ENCODE peak calls at places on chromosomes 3 and 15, in five cellular contexts. L, D, J, X and R are unnamed samples.

GRCh38 chr3:115403791-115404190 is 219.5 kb upstream of the GAP43 start:
- DNase-seq in L (no peak), X (no peak), D (no peak), J (no peak), R (no peak)

GRCh38 chr3:161950318-161950717 is 453.7 kb downstream of the OTOL1 start:
- DNase-seq in D (no peak), L (no peak), J (no peak), X (no peak), R (no peak)

GRCh38 chr15:51192560-51193280 is 98.0 kb upstream of the TNFAIP8L3 start:
- DNase-seq in L (peak), D (peak), J (peak), X (peak), R (peak)

GRCh38 chr3:37546876-37547275 is 314.8 kb upstream of the CTDSPL start:
- DNase-seq in D (no peak), L (no peak), X (no peak), J (no peak), R (peak)

GRCh38 chr15:51093488-51093864 is 1.2 kb downstream of the TNFAIP8L3 start:
- DNase-seq in J (no peak), L (no peak), X (no peak), D (no peak), R (no peak)

GRCh38 chr15:82890338-82891024 is 62.0 kb downstream of the HOMER2 start:
- DNase-seq in X (no peak), J (no peak), L (no peak), D (no peak), R (no peak)

GRCh38 chr15:69953816-69954215 is 143.9 kb downstream of the TLE3 start:
- DNase-seq in X (no peak), J (no peak), D (no peak), L (no peak), R (no peak)

GRCh38 chr3:40848411-40848810 is 323.7 kb downstream of the ZNF621 start:
- DNase-seq in L (no peak), X (no peak), D (no peak), J (no peak), R (no peak)

GRCh38 chr15:40928975-40929729 is at the start of gene DLL4:
- DNase-seq in D (peak), L (peak), X (no peak), J (peak), R (peak)

GRCh38 chr15:62889734-62890505 is 152.6 kb upstream of the TPM1 start:
- DNase-seq in D (no peak), J (no peak), L (no peak), X (no peak), R (no peak)

GRCh38 chr3:181782306-181782924 is 70.7 kb downstream of the SOX2 start:
- DNase-seq in D (no peak), J (no peak), X (no peak), L (no peak), R (peak)

GRCh38 chr15:59501531-59502113 is 63.6 kb downstream of the FAM81A start:
- DNase-seq in L (no peak), J (no peak), X (no peak), D (no peak), R (peak)

GRCh38 chr3:103052236-103052830 is 617.5 kb downstream of the ZPLD1 start:
- DNase-seq in X (no peak), D (no peak), L (peak), J (no peak), R (no peak)

DNA sequence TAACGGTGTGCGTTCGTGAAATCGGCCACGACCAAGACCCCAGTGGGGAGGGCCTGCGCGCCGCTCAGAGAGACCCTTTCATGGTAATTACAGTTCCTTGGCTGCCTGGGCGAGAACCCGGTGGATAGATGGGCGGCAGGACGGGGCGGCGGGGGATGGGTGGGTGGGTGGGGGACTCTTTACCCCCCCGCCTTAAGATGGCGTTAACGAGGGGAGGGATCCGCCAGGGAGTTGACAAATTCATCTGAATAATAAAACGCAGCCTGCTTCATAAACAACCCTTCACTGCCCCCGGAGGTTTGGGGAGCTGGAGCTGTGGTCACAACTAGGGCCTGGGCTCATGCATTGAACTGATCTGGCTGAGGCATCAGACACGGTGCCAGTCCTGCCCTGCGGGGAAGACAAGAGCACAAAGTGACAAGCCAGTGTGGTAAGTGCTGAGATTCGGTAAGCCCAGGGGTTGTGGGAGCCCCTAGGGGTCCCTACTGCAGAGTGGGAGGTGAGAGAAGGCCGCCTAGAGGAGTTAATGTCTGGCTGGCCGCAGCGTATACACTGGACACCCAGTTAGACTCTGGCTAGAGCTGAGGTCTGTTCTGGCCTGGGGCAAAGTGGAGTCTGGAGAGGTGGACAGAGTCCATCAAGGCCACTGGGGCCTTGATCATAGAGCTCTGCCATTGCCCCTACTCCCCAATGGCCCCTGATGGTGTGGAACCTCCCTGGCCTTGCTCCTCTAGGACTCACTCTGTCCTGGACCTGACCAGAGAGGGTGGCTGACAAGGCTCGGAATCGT is 766 bp downstream of the MRAS start:
- DNase-seq in L (no peak), J (no peak), D (no peak), X (no peak), R (no peak)
- H3K27ac ChIP-seq in L (peak), J (no peak), D (peak), X (peak), R (no peak)

GRCh38 chr15:88535607-88536313 is 10.7 kb downstream of the DET1 start:
- DNase-seq in L (no peak), X (no peak), J (no peak), D (no peak), R (no peak)
- TF ChIP-seq CTCF in L (no peak), X (no peak), J (no peak), D (no peak), R (no peak)

DNA sequence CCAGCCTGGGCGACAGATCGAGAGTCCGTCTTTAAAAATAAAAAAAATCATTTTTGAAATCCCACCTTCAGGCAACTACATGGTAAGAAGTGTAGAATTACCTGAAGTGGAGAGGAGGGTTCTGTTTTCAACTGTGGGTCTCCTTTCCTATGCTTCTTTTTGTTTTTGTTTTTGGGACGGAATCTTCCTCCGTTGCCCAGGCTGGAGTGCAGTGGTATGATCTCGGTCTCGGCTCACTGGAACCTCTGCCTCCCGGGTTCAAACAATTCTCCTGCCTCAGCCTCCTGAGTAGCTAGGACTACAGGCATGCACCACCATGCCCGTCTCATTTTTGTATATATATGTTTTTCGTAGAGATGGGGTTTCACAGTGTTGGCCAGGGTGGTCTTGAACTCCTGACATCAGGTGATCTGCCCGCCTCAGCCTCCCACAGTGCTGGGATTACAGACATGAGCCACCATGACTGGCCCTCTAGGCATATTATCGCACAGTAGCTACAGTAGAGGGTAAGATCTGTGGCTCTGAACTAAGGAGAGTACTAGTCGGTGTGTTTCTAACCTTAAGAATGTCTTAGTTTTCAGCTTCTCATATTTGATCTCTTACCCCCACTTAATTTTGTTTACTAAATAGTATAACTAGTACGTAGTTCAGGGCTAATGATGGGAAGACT is 8.5 kb downstream of the EBLN2 start:
- DNase-seq in J (no peak), L (no peak), D (no peak), X (no peak), R (no peak)
- H3K27ac ChIP-seq in J (no peak), L (peak), D (no peak), X (no peak), R (no peak)

DNA sequence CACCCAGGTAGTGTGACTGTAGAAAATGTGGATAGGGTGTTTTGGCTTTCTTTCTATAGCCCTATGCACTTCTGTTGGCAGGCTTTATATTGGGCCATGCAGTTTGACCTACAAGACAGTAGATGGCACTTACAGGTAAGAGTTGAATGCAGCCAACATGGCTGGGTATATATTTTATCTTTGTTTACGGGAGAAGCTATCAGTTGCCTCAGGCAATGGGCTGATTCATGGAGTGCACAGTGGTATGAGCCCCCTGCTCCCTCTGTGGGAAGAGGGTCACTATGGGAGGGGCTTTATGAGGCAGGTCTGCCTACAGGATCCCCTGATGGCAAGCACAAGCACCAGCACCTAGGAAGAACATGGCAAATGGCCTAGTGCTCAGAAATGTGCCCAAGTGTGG is 301.2 kb upstream of the CDIN1 start:
- DNase-seq in J (no peak), D (no peak), X (no peak), L (no peak), R (no peak)
- TF ChIP-seq CTCF in J (no peak), D (no peak), X (no peak), L (no peak), R (no peak)

GRCh38 chr15:90177012-90177411 is 24.1 kb upstream of the SEMA4B start:
- DNase-seq in D (no peak), J (no peak), X (no peak), L (no peak), R (no peak)
- H3K27ac ChIP-seq in D (no peak), J (no peak), X (no peak), L (peak), R (no peak)

GRCh38 chr3:184694266-184694665 is 17.6 kb downstream of the MAGEF1 start:
- DNase-seq in J (no peak), D (no peak), X (no peak), L (no peak), R (no peak)

GRCh38 chr3:184691397-184692131 is 20.3 kb downstream of the MAGEF1 start:
- DNase-seq in J (no peak), D (peak), L (no peak), X (no peak), R (no peak)

GRCh38 chr3:184690236-184690883 is 21.5 kb downstream of the MAGEF1 start:
- DNase-seq in X (no peak), L (no peak), J (no peak), D (no peak), R (no peak)

GRCh38 chr3:184694694-184695093 is 17.2 kb downstream of the MAGEF1 start:
- DNase-seq in D (no peak), X (no peak), J (no peak), L (no peak), R (no peak)

DNA sequence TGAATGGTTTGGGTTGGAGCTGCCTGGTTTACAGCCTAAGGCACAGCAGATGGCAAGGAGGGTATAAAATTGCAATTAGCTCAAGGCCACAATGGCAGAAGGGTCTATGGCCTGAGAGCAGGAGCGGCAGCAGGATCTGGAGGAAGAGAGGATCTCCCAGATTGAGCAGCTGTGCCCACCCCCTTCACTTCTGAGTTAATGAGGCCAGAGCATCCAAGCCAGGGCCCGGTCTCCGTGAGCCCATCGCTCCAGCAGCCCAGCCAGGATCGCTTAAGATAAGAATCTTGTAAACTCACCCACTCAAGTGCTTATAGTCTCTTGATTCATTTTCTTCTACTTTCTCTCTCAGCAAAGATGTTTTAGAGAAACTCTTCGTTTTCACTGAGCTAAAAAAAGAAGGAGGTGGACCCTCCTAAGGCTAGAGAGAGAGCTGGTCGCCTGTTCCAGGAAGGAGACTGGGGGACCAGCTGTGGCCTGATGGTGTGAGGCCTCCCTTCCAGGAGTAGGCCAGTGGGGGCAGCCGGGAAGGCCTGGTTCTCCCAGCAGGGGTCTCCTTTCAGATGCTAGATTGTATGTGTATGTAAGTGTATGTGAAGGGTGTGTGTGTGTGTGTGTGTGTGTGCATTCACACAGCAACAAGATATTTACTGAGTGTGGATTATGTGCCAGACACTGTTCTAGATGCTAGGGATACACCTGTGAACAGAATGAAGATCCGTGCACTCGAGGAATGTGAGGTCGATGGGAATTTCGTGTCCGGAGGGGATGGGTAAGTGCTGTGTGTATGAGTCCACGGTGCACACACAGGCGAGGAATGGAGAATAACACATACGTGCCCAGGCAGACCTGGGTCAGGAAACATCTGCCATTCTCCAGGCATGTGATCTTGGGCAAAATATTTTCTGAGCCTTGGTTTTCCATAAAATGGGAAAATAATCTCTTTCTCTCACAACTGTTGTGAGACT is 18.6 kb downstream of the MAGEF1 start:
- DNase-seq in L (no peak), J (no peak), X (no peak), D (no peak), R (no peak)
- TF ChIP-seq CTCF in L (no peak), J (no peak), X (no peak), D (no peak), R (no peak)

GRCh38 chr3:105829879-105830622 is 38.8 kb downstream of the CBLB start:
- DNase-seq in X (no peak), J (no peak), L (no peak), D (no peak), R (no peak)

GRCh38 chr3:105828703-105829102 is 40.1 kb downstream of the CBLB start:
- DNase-seq in D (no peak), X (no peak), L (no peak), J (no peak), R (no peak)

GRCh38 chr3:105827101-105827634 is 41.6 kb downstream of the CBLB start:
- DNase-seq in L (no peak), J (no peak), X (no peak), D (no peak), R (no peak)

GRCh38 chr3:105829229-105829628 is 39.6 kb downstream of the CBLB start:
- DNase-seq in L (no peak), J (peak), X (no peak), D (no peak), R (no peak)

DNA sequence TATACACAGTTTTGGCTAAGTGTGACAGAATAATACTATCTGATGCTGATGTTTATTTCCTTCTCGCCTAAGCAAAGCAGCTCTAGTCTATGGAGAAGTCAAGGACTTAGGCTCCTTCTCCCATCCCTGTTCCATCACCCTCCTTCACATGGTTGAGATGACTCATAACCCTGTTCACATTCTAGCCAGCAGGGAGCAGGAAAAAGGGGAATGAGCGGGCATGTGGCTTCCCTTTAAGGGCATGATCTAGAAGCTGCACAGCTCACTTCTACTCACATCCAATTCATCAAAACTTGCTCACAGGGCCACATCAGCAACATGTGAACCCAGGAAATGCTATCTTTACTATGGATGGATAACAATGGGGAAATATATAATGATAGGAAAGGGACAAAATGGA is 40.9 kb downstream of the CBLB start:
- DNase-seq in X (no peak), D (no peak), J (no peak), L (no peak), R (peak)
- H3K27ac ChIP-seq in X (no peak), D (peak), J (no peak), L (peak), R (no peak)

GRCh38 chr15:89034305-89034704 is 54.0 kb upstream of the ABHD2 start:
- DNase-seq in L (no peak), J (no peak), X (no peak), D (no peak), R (peak)
- TF ChIP-seq CTCF in L (peak), J (no peak), X (no peak), D (no peak), R (peak)

GRCh38 chr3:68999605-69000004 is 13.9 kb downstream of the EOGT start:
- DNase-seq in J (no peak), L (no peak), X (no peak), D (no peak), R (no peak)

GRCh38 chr3:68996356-68996995 is 17.0 kb downstream of the EOGT start:
- DNase-seq in D (no peak), J (no peak), L (no peak), X (no peak), R (peak)

GRCh38 chr3:68997887-68998286 is 15.6 kb downstream of the EOGT start:
- DNase-seq in L (no peak), D (no peak), J (no peak), X (no peak), R (peak)
- H3K27ac ChIP-seq in L (no peak), D (no peak), J (no peak), X (no peak), R (no peak)

GRCh38 chr3:122389892-122390291 is 5.9 kb downstream of the FAM162A start:
- DNase-seq in D (no peak), J (no peak), L (no peak), X (no peak), R (no peak)

GRCh38 chr3:122389197-122389596 is 5.2 kb downstream of the FAM162A start:
- DNase-seq in X (no peak), J (no peak), D (no peak), L (no peak), R (no peak)

GRCh38 chr3:122383915-122384697 is at the start of gene FAM162A:
- DNase-seq in D (peak), L (peak), X (peak), J (peak), R (peak)

GRCh38 chr3:122390665-122391064 is 6.7 kb downstream of the FAM162A start:
- DNase-seq in D (no peak), J (no peak), X (no peak), L (no peak), R (no peak)

DNA sequence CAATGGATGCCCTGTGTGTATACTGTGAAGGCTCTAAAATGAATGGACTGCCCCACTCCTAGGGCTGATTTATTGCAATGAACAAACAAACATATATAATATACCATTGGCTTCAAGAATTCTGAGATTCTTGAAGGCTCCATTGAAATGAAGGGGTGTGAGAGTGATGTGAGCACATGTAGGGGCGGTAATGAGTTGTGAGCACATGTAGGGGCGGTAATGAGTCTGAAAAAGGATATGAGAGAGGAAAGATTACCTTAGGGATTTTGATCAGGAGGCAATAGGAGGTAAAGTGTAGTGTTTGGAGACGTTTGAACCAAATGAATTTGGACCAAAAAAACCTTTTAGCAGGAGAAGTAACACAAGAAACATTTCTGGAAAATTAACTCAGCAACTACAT is 3.7 kb downstream of the FAM162A start:
- DNase-seq in X (no peak), L (no peak), J (no peak), D (no peak), R (no peak)
- TF ChIP-seq CTCF in X (no peak), L (no peak), J (no peak), D (no peak), R (no peak)